ENCODE peak calls at places on chromosomes 3 and 15, in four cellular contexts. X is IMR-90, R is mammary epithelial cell, F is sigmoid colon. M is an unnamed sample.

GRCh38 chr3:141083831-141084624 is 32.9 kb downstream of the SPSB4 start:
- DNase-seq in X (no peak), R (no peak), F (no peak), M (no peak)

GRCh38 chr15:58957101-58957973 is 23.9 kb upstream of the SLTM start:
- DNase-seq in X (peak; percentile 58), R (peak; percentile 44), F (no peak), M (peak; percentile 78)

GRCh38 chr3:15206662-15207576 is 873 bp downstream of the CAPN7 start:
- DNase-seq in X (peak; percentile 43), R (peak; percentile 53), F (peak; percentile 74), M (no peak)

GRCh38 chr15:98684441-98684840 is 36.1 kb downstream of the IGF1R start:
- DNase-seq in X (peak; percentile 78), R (peak; percentile 59), F (no peak), M (peak; percentile 29)

GRCh38 chr3:140216249-140216648 is 281.3 kb downstream of the CLSTN2 start:
- DNase-seq in X (no peak), R (peak; percentile 4), F (no peak), M (peak; percentile 11)

GRCh38 chr3:107962946-107963345 is 127.9 kb downstream of the CD47 start:
- DNase-seq in X (peak; percentile 36), R (peak; percentile 80), F (no peak), M (no peak)

GRCh38 chr3:46412786-46413298 is 5.8 kb downstream of the CCRL2 start:
- DNase-seq in X (peak; percentile 16), R (no peak), F (no peak), M (no peak)

GRCh38 chr3:152174876-152175575 is 93.7 kb upstream of the MBNL1 start:
- DNase-seq in X (peak; percentile 46), R (no peak), F (no peak), M (no peak)

GRCh38 chr3:22714758-22715157 is 488.4 kb upstream of the UBE2E2 start:
- DNase-seq in X (no peak), R (no peak), F (no peak), M (no peak)

GRCh38 chr15:60255390-60255789 is 142.4 kb downstream of the ANXA2 start:
- DNase-seq in X (no peak), R (peak; percentile 92), F (no peak), M (no peak)

GRCh38 chr3:141336672-141337522 is 31.4 kb upstream of the ZBTB38 start:
- DNase-seq in X (peak; percentile 87), R (peak; percentile 92), F (no peak), M (no peak)

GRCh38 chr15:48381861-48382260 is 50.6 kb downstream of the DUT start:
- DNase-seq in X (no peak), R (no peak), F (no peak), M (no peak)

DNA sequence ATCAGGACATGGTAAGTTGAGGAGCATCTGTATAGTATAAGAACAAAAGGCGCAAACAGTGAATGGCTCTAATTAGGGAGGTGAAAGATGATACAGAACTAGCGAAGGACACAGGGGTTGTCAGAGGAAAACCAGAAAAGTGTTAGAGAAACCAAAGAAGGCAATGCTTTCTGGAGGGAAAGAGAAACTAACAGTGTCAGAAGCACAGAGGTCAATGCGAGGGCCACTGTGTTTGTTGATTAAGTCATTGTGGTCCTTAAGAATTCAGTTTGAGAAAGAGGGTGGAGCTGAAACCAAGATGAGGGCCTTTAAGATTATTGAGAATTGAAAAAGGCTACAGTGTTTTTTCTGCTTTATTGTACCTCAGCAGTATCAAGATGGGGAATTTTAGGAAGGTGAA is 28.8 kb downstream of the ATG7 start:
- DNase-seq in X (peak; percentile 59), R (no peak), F (no peak), M (no peak)
- H3K4me3 ChIP-seq in X (no peak overlapping the region), R (no peak overlapping the region), F (no peak overlapping the region), M (no peak overlapping the region)

GRCh38 chr3:132317229-132317948 is at the start of gene ACP3:
- DNase-seq in X (peak; percentile 82), R (peak; percentile 76), F (no peak), M (peak; percentile 49)
- H3K4me3 ChIP-seq in X (peak within 1 kb of the TSS; percentile 5), R (peak within 1 kb of the TSS; percentile 15), F (no peak within 1 kb of the TSS), M (no peak within 1 kb of the TSS)

DNA sequence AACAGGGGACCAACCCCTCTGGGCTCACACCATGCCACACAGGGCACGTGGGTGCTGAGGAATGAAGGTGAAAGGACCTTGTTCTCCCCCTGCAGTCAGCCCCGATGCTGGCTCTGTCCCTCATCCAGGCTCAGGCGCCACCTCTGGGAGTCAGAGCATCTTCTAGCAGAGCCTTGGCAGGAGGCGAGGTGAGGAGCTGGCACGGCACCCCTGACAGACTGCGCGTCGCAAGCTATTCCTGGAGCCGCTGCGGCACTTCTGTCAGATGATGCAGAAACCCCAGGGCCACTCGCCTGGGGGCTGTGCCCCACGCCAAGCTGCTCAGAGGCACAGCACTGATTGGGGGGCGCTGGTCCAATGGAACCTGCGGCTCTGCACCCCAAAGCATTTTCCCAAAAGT is 62.0 kb downstream of the MGLL start:
- DNase-seq in X (no peak), R (no peak), F (peak; percentile 89), M (no peak)
- H3K4me3 ChIP-seq in X (no peak overlapping the region), R (no peak overlapping the region), F (no peak overlapping the region), M (no peak overlapping the region)

DNA sequence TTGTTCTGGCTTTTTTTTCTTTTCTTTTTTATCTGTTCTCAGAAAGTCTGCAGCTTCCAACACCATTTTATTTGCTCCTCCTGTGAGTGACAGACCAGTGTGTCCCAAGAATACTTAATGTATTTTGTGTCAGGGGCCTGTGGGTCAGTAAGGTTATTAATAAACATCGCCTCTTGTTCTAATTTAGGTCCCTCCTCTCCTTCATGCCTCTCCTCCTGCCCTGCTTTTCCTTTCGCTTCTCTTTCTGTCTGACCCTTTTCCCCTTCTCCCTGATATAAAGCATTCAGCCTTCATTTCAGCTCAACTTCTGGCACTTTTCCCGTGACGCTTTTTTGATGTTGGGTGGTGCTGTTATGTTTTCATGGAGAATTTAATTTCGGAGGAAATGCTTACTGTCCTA is 29.7 kb upstream of the NR2F2 start:
- DNase-seq in X (no peak), R (no peak), F (no peak), M (no peak)
- H3K4me3 ChIP-seq in X (no peak overlapping the region), R (no peak overlapping the region), F (no peak overlapping the region), M (no peak overlapping the region)

GRCh38 chr15:91268510-91268909 is 168.5 kb downstream of the SV2B start:
- DNase-seq in X (no peak), R (no peak), F (no peak), M (no peak)

GRCh38 chr15:91261345-91261744 is 161.3 kb downstream of the SV2B start:
- DNase-seq in X (no peak), R (no peak), F (no peak), M (no peak)

GRCh38 chr15:91264651-91265351 is 164.7 kb downstream of the SV2B start:
- DNase-seq in X (no peak), R (no peak), F (no peak), M (no peak)

GRCh38 chr15:91265431-91265940 is 165.4 kb downstream of the SV2B start:
- DNase-seq in X (no peak), R (no peak), F (no peak), M (no peak)

DNA sequence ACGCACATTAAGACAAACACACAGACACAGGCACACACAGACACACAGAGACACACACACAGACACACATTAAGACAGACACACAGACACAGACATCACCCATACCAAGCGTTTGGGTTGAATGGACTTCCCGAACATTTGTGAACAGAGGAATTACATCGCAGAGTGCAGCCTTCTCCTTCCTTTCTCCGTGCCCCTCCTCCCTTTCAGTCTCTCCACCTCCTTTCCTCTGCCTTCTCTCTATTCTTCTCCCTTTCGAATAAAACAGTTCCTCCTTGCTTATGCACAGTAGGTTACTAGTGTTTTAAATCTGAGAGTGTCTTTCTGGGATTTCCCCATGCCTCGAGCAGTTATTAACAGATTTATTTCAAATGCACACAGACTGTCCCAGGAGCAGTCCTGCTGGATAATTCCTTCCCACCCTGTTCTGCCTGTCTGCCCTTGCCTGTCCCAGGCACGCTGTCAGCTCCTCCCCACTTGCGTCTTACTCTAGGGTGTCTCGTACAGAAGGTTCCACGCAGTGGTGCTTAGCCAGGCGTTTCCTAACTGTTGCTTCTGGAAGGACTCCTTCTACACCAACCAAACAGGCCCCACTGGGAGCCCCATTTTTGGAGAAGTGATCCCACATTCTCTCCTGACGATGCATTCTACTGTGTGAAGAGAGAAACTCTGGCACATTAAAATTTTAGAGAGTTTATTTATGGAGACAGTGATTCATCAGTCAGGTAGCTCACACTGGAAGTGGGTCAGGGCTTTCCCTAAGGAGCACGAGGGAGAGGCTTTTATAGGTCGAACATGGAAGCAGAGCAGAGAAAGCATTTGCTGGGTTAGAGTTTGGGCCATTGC is 163.8 kb downstream of the SV2B start:
- DNase-seq in X (peak; percentile 17), R (peak; percentile 52), F (peak; percentile 94), M (no peak)
- H3K4me3 ChIP-seq in X (no peak overlapping the region), R (no peak overlapping the region), F (peak overlapping the region; percentile 21), M (no peak overlapping the region)

DNA sequence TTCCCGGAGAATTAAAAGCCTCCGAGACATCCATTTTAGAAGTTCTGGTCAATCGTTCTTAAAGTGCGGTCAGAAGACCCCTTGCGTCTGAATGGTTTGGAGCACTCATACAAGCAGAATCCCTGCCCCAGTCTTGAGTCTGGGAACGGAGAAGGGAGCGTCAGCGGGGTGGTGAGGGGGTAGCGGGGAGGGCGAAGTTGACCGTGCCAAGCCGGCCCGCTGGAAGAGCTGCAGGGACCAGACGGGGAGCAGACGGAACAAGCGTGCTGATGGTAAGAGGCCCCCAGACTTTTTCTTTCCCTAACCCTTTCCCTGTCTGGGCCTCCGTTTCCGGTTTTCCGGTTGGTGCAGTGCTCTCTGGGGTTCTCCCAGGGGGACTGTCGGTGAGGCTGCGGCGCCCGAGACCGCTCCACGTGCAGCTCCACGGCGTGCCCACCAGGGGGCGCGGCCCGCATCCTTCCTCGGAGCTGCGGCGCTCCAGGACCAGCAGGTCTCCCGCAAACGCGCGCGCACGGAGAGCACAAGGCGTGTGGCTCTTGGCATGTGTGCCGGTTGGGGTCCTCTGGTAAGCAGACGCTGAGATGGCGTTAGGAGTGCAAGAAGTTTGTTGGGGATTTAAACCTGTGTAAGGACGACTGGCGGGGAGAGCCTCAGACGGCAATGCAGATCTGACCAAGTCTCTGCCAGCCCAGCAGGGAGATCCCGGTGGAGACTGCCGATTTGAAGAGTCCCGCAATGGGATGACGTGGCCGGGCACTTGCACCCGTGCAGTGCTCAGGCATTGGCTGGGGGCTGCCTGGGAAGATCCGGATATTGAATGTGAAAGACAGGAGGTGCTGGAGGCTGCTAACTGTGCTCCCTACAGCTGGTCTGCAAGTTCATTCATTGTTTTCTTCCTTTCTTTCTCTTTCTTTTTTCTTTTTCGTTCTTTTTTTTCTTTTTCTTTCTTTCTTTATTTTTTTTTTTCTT is 19.2 kb upstream of the CORO2B start:
- DNase-seq in X (peak; percentile 70), R (peak; percentile 57), F (peak; percentile 87), M (peak; percentile 27)
- H3K4me3 ChIP-seq in X (peak overlapping the region; percentile 51), R (peak overlapping the region; percentile 1), F (peak overlapping the region; percentile 41), M (peak overlapping the region; percentile 23)

M was measured in Jurkat, Clone E6-1.